ENCODE peak calls at places on chromosomes 6 and 20, in four cellular contexts. V is activated CD8-positive, alpha-beta memory T cell treated with anti-CD3 and anti-CD28 coated beads for 1 hour; B is NCI-H1105; J is fibroblast of the conjunctiva. A is an unnamed sample.

GRCh38 chr20:22681591-22682248 is 97.3 kb upstream of the FOXA2 start:
- DNase-seq in V (no peak), B (no peak), J (no peak), A (no peak)

GRCh38 chr6:43724914-43725642 is 37.5 kb upstream of the MRPS18A start:
- DNase-seq in V (peak; percentile 10), B (peak; percentile 78), J (peak; percentile 97), A (peak; percentile 90)

GRCh38 chr6:71198908-71199307 is 89.7 kb upstream of the OGFRL1 start:
- DNase-seq in V (no peak), B (no peak), J (no peak), A (no peak)

GRCh38 chr6:135568366-135568765 is 70.8 kb upstream of the AHI1 start:
- DNase-seq in V (peak; percentile 13), B (no peak), J (peak; percentile 27), A (peak; percentile 28)

GRCh38 chr20:32292548-32292947 is 15.1 kb downstream of the KIF3B start:
- DNase-seq in V (no peak), B (no peak), J (no peak), A (no peak)

GRCh38 chr6:169101036-169101805 is 152.4 kb downstream of the THBS2 start:
- DNase-seq in V (no peak), B (no peak), J (no peak), A (no peak)

GRCh38 chr20:21234816-21235215 is 68.3 kb upstream of the XRN2 start:
- DNase-seq in V (no peak), B (no peak), J (no peak), A (no peak)

GRCh38 chr6:57069920-57070331 is 20.1 kb upstream of the ZNF451 start:
- DNase-seq in V (no peak), B (no peak), J (no peak), A (no peak)

GRCh38 chr6:157221049-157221816 is 102.1 kb downstream of the TMEM242 start:
- DNase-seq in V (peak; percentile 52), B (peak; percentile 91), J (peak; percentile 40), A (peak; percentile 50)

GRCh38 chr6:150452642-150453243 is 83.9 kb downstream of the IYD start:
- DNase-seq in V (no peak), B (no peak), J (no peak), A (no peak)

GRCh38 chr6:72654101-72654618 is 32.3 kb downstream of the KCNQ5 start:
- DNase-seq in V (no peak), B (no peak), J (no peak), A (no peak)

GRCh38 chr20:58719971-58720371 is 27.4 kb downstream of the NPEPL1 start:
- DNase-seq in V (no peak), B (no peak), J (no peak), A (no peak)

A was measured in Jurkat, Clone E6-1.